ENCODE peak calls at places on chromosomes 3 and 15, in five cellular contexts. One of them, this sample, is unnamed.

GRCh38 chr15:34206016-34206415 is 3.9 kb downstream of the KATNBL1 start:
- DNase-seq in ovary: no peak
- DNase-seq in aorta: no peak
- DNase-seq in RWPE2: no peak
- DNase-seq in body of pancreas: no peak
- DNase-seq in this sample: no peak

GRCh38 chr15:81274932-81275341 is 49.0 kb downstream of the STARD5 start:
- DNase-seq in RWPE2: no peak
- DNase-seq in body of pancreas: peak
- DNase-seq in ovary: peak
- DNase-seq in aorta: peak
- DNase-seq in this sample: peak

GRCh38 chr15:40155270-40155910 is 5.5 kb upstream of the BUB1B start:
- DNase-seq in aorta: no peak
- DNase-seq in RWPE2: peak
- DNase-seq in ovary: no peak
- DNase-seq in body of pancreas: peak
- DNase-seq in this sample: no peak

GRCh38 chr15:33675246-33675645 is 293.1 kb upstream of the CHRM5 start:
- DNase-seq in RWPE2: no peak
- DNase-seq in body of pancreas: no peak
- DNase-seq in aorta: no peak
- DNase-seq in ovary: no peak
- DNase-seq in this sample: no peak

GRCh38 chr3:114899186-114899931 is 247.7 kb downstream of the ZBTB20 start:
- DNase-seq in body of pancreas: peak
- DNase-seq in RWPE2: no peak
- DNase-seq in aorta: no peak
- DNase-seq in ovary: no peak
- DNase-seq in this sample: no peak

GRCh38 chr3:74613566-74613965 is 893 bp downstream of the CNTN3 start:
- DNase-seq in aorta: no peak
- DNase-seq in ovary: no peak
- DNase-seq in RWPE2: no peak
- DNase-seq in body of pancreas: peak
- DNase-seq in this sample: no peak

GRCh38 chr3:38606561-38606960 is 42.9 kb downstream of the SCN5A start:
- DNase-seq in ovary: no peak
- DNase-seq in aorta: no peak
- DNase-seq in body of pancreas: no peak
- DNase-seq in RWPE2: peak
- DNase-seq in this sample: no peak

GRCh38 chr15:38867556-38867955 is 302.9 kb upstream of the RASGRP1 start:
- DNase-seq in ovary: no peak
- DNase-seq in RWPE2: no peak
- DNase-seq in aorta: no peak
- DNase-seq in body of pancreas: no peak
- DNase-seq in this sample: no peak

GRCh38 chr3:134644731-134645514 is 5.9 kb downstream of the KY start:
- DNase-seq in body of pancreas: no peak
- DNase-seq in RWPE2: no peak
- DNase-seq in ovary: no peak
- DNase-seq in aorta: no peak
- DNase-seq in this sample: no peak

DNA sequence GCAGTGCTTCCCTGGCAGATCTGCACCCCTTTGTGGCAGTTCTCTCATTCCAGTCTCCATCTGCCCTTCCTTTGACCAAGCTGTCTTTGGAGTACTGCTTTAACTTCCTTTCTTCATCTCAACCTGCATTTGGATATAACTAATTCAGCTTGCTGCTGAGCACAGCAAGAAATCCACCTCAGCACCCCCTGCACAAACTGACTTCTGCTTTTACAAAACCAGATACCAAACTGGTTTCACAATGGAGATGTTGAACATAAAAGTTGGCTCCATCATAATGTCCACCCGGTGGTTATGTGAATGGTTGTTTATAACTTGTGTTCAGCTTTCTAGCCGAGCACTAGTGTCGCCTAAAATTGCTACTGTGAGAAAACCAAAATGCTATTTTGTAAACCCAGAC is 341.1 kb upstream of the SEMA6D start:
- DNase-seq in ovary: no peak
- DNase-seq in RWPE2: no peak
- DNase-seq in aorta: no peak
- DNase-seq in body of pancreas: no peak
- DNase-seq in this sample: no peak
- H3K27ac ChIP-seq in ovary: no peak
- H3K27ac ChIP-seq in RWPE2: no peak
- H3K27ac ChIP-seq in aorta: no peak
- H3K27ac ChIP-seq in body of pancreas: no peak
- H3K27ac ChIP-seq in this sample: no peak

GRCh38 chr15:36884404-36885335 is 215.7 kb downstream of the MEIS2 start:
- DNase-seq in ovary: no peak
- DNase-seq in aorta: no peak
- DNase-seq in RWPE2: no peak
- DNase-seq in body of pancreas: no peak
- DNase-seq in this sample: no peak

GRCh38 chr15:36887214-36888017 is 212.9 kb downstream of the MEIS2 start:
- DNase-seq in body of pancreas: peak
- DNase-seq in ovary: peak
- DNase-seq in RWPE2: no peak
- DNase-seq in aorta: peak
- DNase-seq in this sample: no peak

GRCh38 chr15:36885709-36886108 is 214.6 kb downstream of the MEIS2 start:
- DNase-seq in RWPE2: no peak
- DNase-seq in body of pancreas: no peak
- DNase-seq in ovary: no peak
- DNase-seq in aorta: no peak
- DNase-seq in this sample: no peak

GRCh38 chr15:36888018-36888992 is 212.0 kb downstream of the MEIS2 start:
- DNase-seq in ovary: no peak
- DNase-seq in body of pancreas: peak
- DNase-seq in aorta: peak
- DNase-seq in RWPE2: no peak
- DNase-seq in this sample: no peak

GRCh38 chr15:36886135-36887011 is 214.0 kb downstream of the MEIS2 start:
- DNase-seq in ovary: no peak
- DNase-seq in body of pancreas: no peak
- DNase-seq in RWPE2: no peak
- DNase-seq in aorta: no peak
- DNase-seq in this sample: no peak
- H3K4me3 ChIP-seq in ovary: peak
- H3K4me3 ChIP-seq in body of pancreas: no peak
- H3K4me3 ChIP-seq in RWPE2: no peak
- H3K4me3 ChIP-seq in aorta: no peak
- H3K4me3 ChIP-seq in this sample: no peak

DNA sequence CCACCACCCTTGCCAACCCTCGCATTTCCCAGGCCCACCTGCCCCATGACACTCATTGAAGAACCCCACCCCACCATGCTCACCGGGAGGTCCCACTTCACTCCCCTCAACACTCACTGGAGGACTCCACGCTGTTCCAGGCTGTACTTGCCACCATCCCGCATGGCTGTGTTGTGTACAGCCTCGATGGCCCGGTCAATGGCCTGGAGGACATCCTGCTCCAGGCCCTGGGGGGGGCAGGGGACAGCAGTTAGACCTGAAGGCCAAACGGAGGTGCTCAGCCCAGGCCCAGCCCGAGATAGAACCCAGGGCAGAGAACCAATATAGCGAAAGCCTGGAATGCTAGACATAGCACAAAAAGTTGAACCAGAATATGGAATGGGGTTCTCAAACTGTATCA is 2.9 kb downstream of the NCKIPSD start:
- DNase-seq in RWPE2: no peak
- DNase-seq in body of pancreas: no peak
- DNase-seq in ovary: no peak
- DNase-seq in aorta: no peak
- DNase-seq in this sample: no peak
- H3K27ac ChIP-seq in RWPE2: no peak
- H3K27ac ChIP-seq in body of pancreas: no peak
- H3K27ac ChIP-seq in ovary: no peak
- H3K27ac ChIP-seq in aorta: peak
- H3K27ac ChIP-seq in this sample: no peak

GRCh38 chr15:37765809-37766208 is 168.6 kb upstream of the TMCO5A start:
- DNase-seq in body of pancreas: peak
- DNase-seq in ovary: no peak
- DNase-seq in RWPE2: no peak
- DNase-seq in aorta: no peak
- DNase-seq in this sample: no peak

GRCh38 chr15:37767841-37768455 is 166.5 kb upstream of the TMCO5A start:
- DNase-seq in ovary: no peak
- DNase-seq in aorta: no peak
- DNase-seq in RWPE2: no peak
- DNase-seq in body of pancreas: no peak
- DNase-seq in this sample: no peak

DNA sequence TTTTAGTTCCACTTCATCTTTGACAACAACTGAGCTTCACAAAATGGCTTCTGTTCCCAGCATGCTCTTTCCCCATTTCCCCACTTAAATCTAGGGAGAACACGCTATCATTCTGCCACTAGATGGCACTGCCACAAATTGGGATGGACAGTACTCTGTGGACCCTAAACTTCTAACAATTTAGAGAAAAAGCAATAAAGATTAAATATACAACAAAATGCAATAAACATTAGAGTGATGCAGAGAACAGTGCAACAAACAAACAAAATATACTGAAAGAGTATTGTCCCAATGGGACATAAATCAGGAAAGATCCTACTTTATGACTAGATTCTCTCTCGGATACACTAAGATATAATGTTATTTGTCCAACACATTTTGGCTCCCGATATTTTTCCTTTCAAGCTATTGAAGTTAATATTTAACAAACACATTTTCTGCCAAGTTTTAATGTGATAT is 169.7 kb upstream of the TMCO5A start:
- DNase-seq in ovary: no peak
- DNase-seq in aorta: no peak
- DNase-seq in body of pancreas: peak
- DNase-seq in RWPE2: no peak
- DNase-seq in this sample: no peak
- H3K4me3 ChIP-seq in ovary: no peak
- H3K4me3 ChIP-seq in aorta: no peak
- H3K4me3 ChIP-seq in body of pancreas: no peak
- H3K4me3 ChIP-seq in RWPE2: no peak
- H3K4me3 ChIP-seq in this sample: no peak

DNA sequence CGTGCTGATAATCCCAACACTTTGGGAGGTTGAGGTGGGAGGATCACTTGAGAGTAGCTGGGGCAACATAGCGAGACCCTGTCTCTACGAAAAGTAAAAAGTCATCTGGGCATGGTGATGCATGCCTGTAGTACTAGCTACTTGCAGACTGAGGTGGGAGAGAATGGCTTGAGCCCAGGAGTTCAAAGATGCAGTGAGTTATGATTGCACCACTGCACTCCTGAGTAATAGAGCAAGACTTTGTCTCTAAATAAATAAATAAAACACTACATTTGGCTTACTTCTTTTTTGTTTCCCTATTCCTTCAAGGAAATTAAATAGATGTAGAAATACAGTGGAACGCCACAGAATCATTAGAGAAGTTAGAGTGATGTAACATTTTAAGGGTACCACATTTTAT is 20.1 kb upstream of the LDHAL6B start:
- DNase-seq in ovary: no peak
- DNase-seq in aorta: no peak
- DNase-seq in RWPE2: peak
- DNase-seq in body of pancreas: no peak
- DNase-seq in this sample: no peak
- H3K27ac ChIP-seq in ovary: no peak
- H3K27ac ChIP-seq in aorta: no peak
- H3K27ac ChIP-seq in RWPE2: no peak
- H3K27ac ChIP-seq in body of pancreas: no peak
- H3K27ac ChIP-seq in this sample: no peak

GRCh38 chr3:152909180-152909883 is 74.4 kb downstream of the P2RY1 start:
- DNase-seq in ovary: no peak
- DNase-seq in aorta: peak
- DNase-seq in body of pancreas: peak
- DNase-seq in RWPE2: no peak
- DNase-seq in this sample: no peak
- H3K4me3 ChIP-seq in ovary: no peak
- H3K4me3 ChIP-seq in aorta: no peak
- H3K4me3 ChIP-seq in body of pancreas: no peak
- H3K4me3 ChIP-seq in RWPE2: no peak
- H3K4me3 ChIP-seq in this sample: no peak

DNA sequence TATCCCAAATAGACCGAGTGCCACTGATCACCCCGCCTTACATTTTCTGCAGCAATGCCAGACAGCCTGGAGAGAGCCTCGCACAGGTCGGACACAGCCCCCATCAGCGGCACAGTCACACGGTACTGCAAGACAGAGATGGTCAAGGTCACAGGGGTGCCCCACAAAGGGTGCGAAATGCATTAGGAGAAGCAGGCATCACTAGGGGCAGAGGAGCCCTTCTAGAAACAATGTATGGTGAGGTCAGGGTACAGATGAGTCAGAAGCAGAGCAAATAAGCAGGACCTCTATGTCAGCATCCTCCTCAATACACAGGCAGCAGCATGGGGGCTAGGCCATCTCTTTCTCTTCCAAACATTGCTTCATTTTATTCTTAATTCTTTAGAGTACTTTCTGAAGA is 21.5 kb upstream of the C3orf62 start:
- DNase-seq in aorta: no peak
- DNase-seq in body of pancreas: no peak
- DNase-seq in RWPE2: no peak
- DNase-seq in ovary: no peak
- DNase-seq in this sample: no peak
- H3K27ac ChIP-seq in aorta: no peak
- H3K27ac ChIP-seq in body of pancreas: no peak
- H3K27ac ChIP-seq in RWPE2: no peak
- H3K27ac ChIP-seq in ovary: no peak
- H3K27ac ChIP-seq in this sample: no peak

DNA sequence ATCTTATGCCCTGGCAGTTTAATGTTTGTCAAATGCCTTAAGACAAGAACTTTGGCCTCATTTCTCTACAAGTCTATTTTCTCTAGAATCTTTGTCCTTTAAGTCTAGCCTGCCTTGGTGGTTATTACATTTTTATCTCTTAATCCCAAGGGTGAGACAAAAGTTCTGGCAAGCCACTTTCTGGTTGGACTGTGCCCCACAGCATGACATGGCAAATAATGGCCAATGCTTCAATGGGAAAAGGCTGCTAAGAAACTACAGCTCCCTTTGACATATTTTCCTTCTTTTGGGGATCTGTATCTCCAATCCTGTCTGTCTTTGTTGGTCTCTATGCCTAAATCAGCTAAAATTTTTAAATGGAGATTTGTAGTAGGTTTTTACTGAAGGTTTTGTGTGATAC is 181.6 kb upstream of the MBNL1 start:
- DNase-seq in RWPE2: no peak
- DNase-seq in aorta: peak
- DNase-seq in body of pancreas: no peak
- DNase-seq in ovary: no peak
- DNase-seq in this sample: no peak
- H3K4me3 ChIP-seq in RWPE2: no peak
- H3K4me3 ChIP-seq in aorta: no peak
- H3K4me3 ChIP-seq in body of pancreas: no peak
- H3K4me3 ChIP-seq in ovary: no peak
- H3K4me3 ChIP-seq in this sample: no peak

GRCh38 chr3:45967724-45968123 is 24.5 kb downstream of the CXCR6 start:
- DNase-seq in ovary: no peak
- DNase-seq in RWPE2: no peak
- DNase-seq in aorta: peak
- DNase-seq in body of pancreas: no peak
- DNase-seq in this sample: no peak
- H3K27ac ChIP-seq in ovary: no peak
- H3K27ac ChIP-seq in RWPE2: no peak
- H3K27ac ChIP-seq in aorta: peak
- H3K27ac ChIP-seq in body of pancreas: no peak
- H3K27ac ChIP-seq in this sample: no peak